ENCODE peak calls at places on chromosomes 4 and X, in seven cellular contexts. T, X, G, F, E, D and N are unnamed samples.

GRCh38 chrX:103063918-103064434 is at the start of gene BEX1:
- DNase-seq in T (no peak), X (peak; percentile 79), G (peak; percentile 68), F (peak; percentile 72), E (peak; percentile 78), D (peak; percentile 86), N (no peak)

GRCh38 chr4:142347241-142347640 is 498.9 kb downstream of the INPP4B start:
- DNase-seq in T (no peak), X (no peak), G (no peak), F (no peak), E (no peak), D (peak; percentile 49), N (no peak)

GRCh38 chr4:10529891-10530786 is 72.9 kb upstream of the ZNF518B start:
- DNase-seq in T (no peak), X (no peak), G (no peak), F (no peak), E (no peak), D (peak; percentile 24), N (no peak)

GRCh38 chr4:99202536-99202935 is 16.5 kb downstream of the ADH6 start:
- DNase-seq in T (no peak), X (no peak), G (no peak), F (no peak), E (no peak), D (peak; percentile 79), N (no peak)

GRCh38 chrX:69431417-69431816 is 72.7 kb upstream of the NALF2 start:
- DNase-seq in T (no peak), X (no peak), G (no peak), F (no peak), E (no peak), D (no peak), N (no peak)

GRCh38 chr4:41364871-41365270 is 108.1 kb downstream of the UCHL1 start:
- DNase-seq in T (no peak), X (no peak), G (no peak), F (no peak), E (no peak), D (peak; percentile 14), N (no peak)

GRCh38 chr4:57131849-57132745 is 21.9 kb upstream of the IGFBP7 start:
- DNase-seq in T (no peak), X (peak; percentile 12), G (peak; percentile 24), F (no peak), E (no peak), D (peak; percentile 24), N (no peak)

GRCh38 chrX:41441934-41442823 is 5.0 kb upstream of the NYX start:
- DNase-seq in T (peak; percentile 74), X (peak; percentile 72), G (peak; percentile 79), F (peak; percentile 86), E (peak; percentile 26), D (peak; percentile 91), N (peak; percentile 71)

GRCh38 chr4:188620608-188621007 is 481.4 kb downstream of the TRIML1 start:
- DNase-seq in T (no peak), X (no peak), G (no peak), F (no peak), E (no peak), D (no peak), N (no peak)

GRCh38 chr4:124946696-124947095 is 234.2 kb upstream of the ANKRD50 start:
- DNase-seq in T (no peak), X (no peak), G (no peak), F (no peak), E (no peak), D (peak; percentile 14), N (no peak)

GRCh38 chr4:5979981-5980380 is 38.2 kb downstream of the C4orf50 start:
- DNase-seq in T (no peak), X (peak; percentile 33), G (peak; percentile 85), F (no peak), E (no peak), D (no peak), N (no peak)

GRCh38 chrX:54030329-54030728 is 13.9 kb downstream of the PHF8 start:
- DNase-seq in T (no peak), X (peak; percentile 11), G (no peak), F (no peak), E (no peak), D (no peak), N (no peak)